ENCODE peak calls at places on chromosomes 12 and 14, in six cellular contexts. T is SK-N-DZ, V is pancreas, X is progenitor cell of endocrine pancreas, B is HT-29, I is ascending aorta. K is an unnamed sample.

GRCh38 chr12:65232490-65233077 is 45.9 kb upstream of the MSRB3 start:
- DNase-seq in B (peak; percentile 49), T (peak; percentile 12), I (no peak), X (no peak), V (no peak), K (peak; percentile 37)

GRCh38 chr14:100012478-100012925 is 52.7 kb upstream of the EVL start:
- DNase-seq in T (no peak), X (no peak), V (no peak), B (no peak), I (no peak), K (no peak)

GRCh38 chr12:459430-460258 is at the start of gene B4GALNT3:
- DNase-seq in T (peak; percentile 65), B (peak; percentile 70), I (peak; percentile 86), V (peak; percentile 87), X (peak; percentile 75), K (peak; percentile 75)

GRCh38 chr12:23944067-23944466 is 5.4 kb downstream of the SOX5 start:
- DNase-seq in V (no peak), T (no peak), I (no peak), X (no peak), B (no peak), K (no peak)

GRCh38 chr12:57613427-57614109 is 2.3 kb downstream of the ARHGEF25 start:
- DNase-seq in I (no peak), B (no peak), V (no peak), X (no peak), T (no peak), K (no peak)

GRCh38 chr14:66649515-66649914 is 141.6 kb downstream of the GPHN start:
- DNase-seq in V (no peak), X (no peak), T (peak; percentile 57), I (no peak), B (no peak), K (no peak)

GRCh38 chr14:95260537-95261440 is 58.9 kb downstream of the CLMN start:
- DNase-seq in X (no peak), B (no peak), V (no peak), I (no peak), T (no peak), K (no peak)

GRCh38 chr12:57864382-57864781 is 17.9 kb upstream of the CTDSP2 start:
- DNase-seq in I (no peak), B (peak; percentile 42), T (no peak), V (no peak), X (no peak), K (no peak)

GRCh38 chr12:26790645-26790994 is 42.4 kb downstream of the ITPR2 start:
- DNase-seq in T (no peak), I (no peak), V (no peak), X (no peak), B (no peak), K (no peak)

GRCh38 chr12:31650927-31651326 is 8.6 kb upstream of the ETFBKMT start:
- DNase-seq in B (peak; percentile 91), T (peak; percentile 49), I (no peak), X (no peak), V (no peak), K (peak; percentile 87)

GRCh38 chr12:2083008-2083407 is 30.2 kb downstream of the CACNA1C start:
- DNase-seq in I (no peak), T (no peak), X (no peak), B (no peak), V (no peak), K (no peak)

GRCh38 chr12:879641-880040 is 69.9 kb downstream of the RAD52 start:
- DNase-seq in I (no peak), X (no peak), V (no peak), T (no peak), B (no peak), K (no peak)

K was measured in LoVo.